ENCODE peak calls at places on chromosomes 12 and 14, in eight cellular contexts. Z, R, D, W, F, V, J and G are unnamed samples.

GRCh38 chr12:9906888-9907287 is 25.3 kb downstream of the CLEC2A start:
- DNase-seq in Z (no peak), R (no peak), D (no peak), W (no peak), F (no peak), V (no peak), J (no peak), G (no peak)

GRCh38 chr14:38755036-38755435 is 348.0 kb downstream of the SEC23A start:
- DNase-seq in Z (no peak), R (no peak), D (no peak), W (no peak), F (no peak), V (no peak), J (no peak), G (no peak)

GRCh38 chr12:944201-944600 is 5.3 kb downstream of the RAD52 start:
- DNase-seq in Z (no peak), R (no peak), D (no peak), W (no peak), F (no peak), V (peak), J (no peak), G (no peak)

GRCh38 chr14:102910442-102910841 is 12.0 kb upstream of the AMN start:
- DNase-seq in Z (no peak), R (no peak), D (no peak), W (no peak), F (no peak), V (no peak), J (no peak), G (no peak)

GRCh38 chr12:76455582-76456345 is 103.8 kb downstream of the OSBPL8 start:
- DNase-seq in Z (peak), R (peak), D (no peak), W (no peak), F (no peak), V (no peak), J (peak), G (peak)

GRCh38 chr14:39731912-39732311 is 299.7 kb upstream of the FBXO33 start:
- DNase-seq in Z (no peak), R (no peak), D (no peak), W (no peak), F (no peak), V (no peak), J (no peak), G (no peak)

GRCh38 chr12:56787498-56787897 is 24.4 kb downstream of the HSD17B6 start:
- DNase-seq in Z (no peak), R (no peak), D (no peak), W (no peak), F (no peak), V (no peak), J (no peak), G (no peak)

GRCh38 chr12:71504471-71504852 is 64.9 kb downstream of the LGR5 start:
- DNase-seq in Z (no peak), R (no peak), D (peak), W (no peak), F (no peak), V (no peak), J (no peak), G (no peak)

GRCh38 chr12:26465419-26466097 is 270.2 kb downstream of the SSPN start:
- DNase-seq in Z (no peak), R (no peak), D (no peak), W (no peak), F (no peak), V (no peak), J (no peak), G (no peak)

GRCh38 chr12:123085730-123086487 is 65.0 kb downstream of the PITPNM2 start:
- DNase-seq in Z (peak), R (peak), D (no peak), W (no peak), F (peak), V (peak), J (no peak), G (peak)

GRCh38 chr12:126069549-126070165 is 1004.4 kb downstream of the AACS start:
- DNase-seq in Z (peak), R (peak), D (no peak), W (no peak), F (no peak), V (peak), J (no peak), G (peak)

GRCh38 chr14:93977790-93978581 is 1.6 kb upstream of the ASB2 start:
- DNase-seq in Z (no peak), R (no peak), D (no peak), W (no peak), F (no peak), V (no peak), J (no peak), G (no peak)

GRCh38 chr12:49294086-49294803 is 702 bp upstream of the PRPH start:
- DNase-seq in Z (no peak), R (no peak), D (no peak), W (no peak), F (no peak), V (no peak), J (no peak), G (no peak)

GRCh38 chr12:121740847-121741246 is 28.3 kb downstream of the TMEM120B start:
- DNase-seq in Z (no peak), R (no peak), D (no peak), W (no peak), F (no peak), V (no peak), J (no peak), G (no peak)

GRCh38 chr14:72801381-72801812 is 92.5 kb downstream of the DPF3 start:
- DNase-seq in Z (peak), R (no peak), D (no peak), W (no peak), F (no peak), V (no peak), J (no peak), G (peak)

GRCh38 chr12:67358686-67359374 is 89.7 kb downstream of the CAND1 start:
- DNase-seq in Z (no peak), R (no peak), D (no peak), W (no peak), F (no peak), V (no peak), J (no peak), G (no peak)

GRCh38 chr14:65310568-65310967 is 102.0 kb upstream of the FUT8 start:
- DNase-seq in Z (no peak), R (no peak), D (no peak), W (no peak), F (no peak), V (no peak), J (no peak), G (no peak)

GRCh38 chr12:107570721-107571120 is 114.9 kb upstream of the PWP1 start:
- DNase-seq in Z (no peak), R (no peak), D (no peak), W (no peak), F (no peak), V (no peak), J (no peak), G (peak)

GRCh38 chr12:64618953-64619590 is 8.8 kb downstream of the RASSF3 start:
- DNase-seq in Z (no peak), R (peak), D (no peak), W (no peak), F (no peak), V (no peak), J (no peak), G (no peak)

GRCh38 chr14:104297721-104298401 is 159.5 kb downstream of the KIF26A start:
- DNase-seq in Z (no peak), R (no peak), D (no peak), W (no peak), F (no peak), V (no peak), J (no peak), G (no peak)

GRCh38 chr12:66203820-66204219 is 14.8 kb downstream of the IRAK3 start:
- DNase-seq in Z (no peak), R (no peak), D (no peak), W (no peak), F (no peak), V (no peak), J (no peak), G (no peak)

GRCh38 chr12:93093243-93093642 is 164.1 kb upstream of the EEA1 start:
- DNase-seq in Z (no peak), R (no peak), D (no peak), W (no peak), F (no peak), V (no peak), J (no peak), G (no peak)

GRCh38 chr12:93098077-93098476 is 169.0 kb upstream of the EEA1 start:
- DNase-seq in Z (no peak), R (peak), D (peak), W (peak), F (no peak), V (peak), J (peak), G (no peak)

GRCh38 chr12:93097417-93097816 is 168.3 kb upstream of the EEA1 start:
- DNase-seq in Z (no peak), R (no peak), D (no peak), W (no peak), F (no peak), V (no peak), J (no peak), G (no peak)

GRCh38 chr12:93092559-93092945 is 163.5 kb upstream of the EEA1 start:
- DNase-seq in Z (no peak), R (no peak), D (no peak), W (no peak), F (no peak), V (no peak), J (no peak), G (no peak)

GRCh38 chr12:93094988-93095737 is 166.1 kb upstream of the EEA1 start:
- DNase-seq in Z (no peak), R (no peak), D (no peak), W (no peak), F (no peak), V (no peak), J (peak), G (no peak)
- TF ChIP-seq POLR2A in Z (no peak), R (no peak), D (no peak), W (no peak), F (no peak), V (no peak), J (peak), G (no peak)

GRCh38 chr12:54429014-54429471 is 10.0 kb upstream of the ITGA5 start:
- DNase-seq in Z (no peak), R (no peak), D (no peak), W (no peak), F (no peak), V (no peak), J (no peak), G (no peak)

GRCh38 chr12:54425696-54426095 is 6.6 kb upstream of the ITGA5 start:
- DNase-seq in Z (no peak), R (no peak), D (no peak), W (no peak), F (no peak), V (no peak), J (no peak), G (no peak)

GRCh38 chr12:54428050-54429013 is 9.3 kb upstream of the ITGA5 start:
- DNase-seq in Z (no peak), R (no peak), D (no peak), W (no peak), F (no peak), V (no peak), J (no peak), G (peak)

GRCh38 chr12:54424232-54424631 is 5.2 kb upstream of the ITGA5 start:
- DNase-seq in Z (no peak), R (no peak), D (no peak), W (no peak), F (no peak), V (no peak), J (no peak), G (no peak)

DNA sequence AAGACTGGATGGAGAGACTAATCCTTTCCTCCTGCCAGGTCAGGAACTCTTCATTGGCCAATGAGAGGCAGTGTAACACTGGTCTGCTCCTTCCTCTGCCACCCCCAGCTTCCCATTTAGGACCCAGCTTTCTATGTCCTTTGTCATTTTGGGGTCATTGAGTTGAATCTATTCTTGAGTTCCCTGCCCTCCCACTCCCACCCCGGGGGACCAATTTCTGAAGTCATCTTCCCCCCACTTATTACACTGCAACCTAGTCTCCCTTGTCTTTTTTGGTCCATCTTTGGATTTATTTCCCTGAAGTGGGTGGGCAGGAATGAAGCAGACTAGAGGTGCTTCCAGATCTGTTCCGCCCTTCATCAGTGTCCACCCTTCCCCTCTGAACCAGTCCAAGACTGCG is 7.6 kb upstream of the ITGA5 start:
- DNase-seq in Z (no peak), R (no peak), D (no peak), W (no peak), F (no peak), V (no peak), J (no peak), G (no peak)
- TF ChIP-seq POLR2A in Z (no peak), R (no peak), D (no peak), W (no peak), F (no peak), V (no peak), J (no peak), G (no peak)

DNA sequence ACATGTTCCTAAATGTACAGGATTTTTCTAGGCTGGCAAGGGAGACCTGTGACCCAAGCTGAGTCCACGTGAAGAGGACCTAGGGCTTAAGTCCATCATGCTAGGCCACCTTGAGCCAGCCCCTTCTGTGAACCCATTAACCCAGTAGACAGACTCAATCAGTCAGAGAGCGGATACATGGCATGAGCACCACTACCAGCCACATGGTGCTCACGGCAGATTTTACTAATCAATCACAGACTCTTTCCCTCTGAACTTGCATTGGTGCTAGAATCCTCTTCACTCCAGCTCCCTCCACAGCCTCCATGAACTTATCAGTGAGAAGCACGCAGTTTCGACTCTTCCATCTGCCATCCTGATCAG is 9.0 kb downstream of the PHETA1 start:
- DNase-seq in Z (no peak), R (no peak), D (no peak), W (no peak), F (no peak), V (no peak), J (no peak), G (no peak)
- TF ChIP-seq POLR2A in Z (no peak), R (no peak), D (no peak), W (no peak), F (no peak), V (no peak), J (no peak), G (no peak)

GRCh38 chr14:21104448-21105060 is 3.7 kb downstream of the TMEM253 start:
- DNase-seq in Z (peak), R (peak), D (peak), W (peak), F (peak), V (peak), J (no peak), G (no peak)

GRCh38 chr14:21105095-21105494 is 4.2 kb downstream of the TMEM253 start:
- DNase-seq in Z (no peak), R (no peak), D (no peak), W (no peak), F (peak), V (no peak), J (no peak), G (no peak)

GRCh38 chr14:21102472-21103164 is 1.8 kb downstream of the TMEM253 start:
- DNase-seq in Z (no peak), R (no peak), D (no peak), W (no peak), F (peak), V (no peak), J (no peak), G (no peak)

GRCh38 chr14:21103165-21103709 is 2.4 kb downstream of the TMEM253 start:
- DNase-seq in Z (peak), R (no peak), D (no peak), W (no peak), F (no peak), V (no peak), J (no peak), G (peak)

DNA sequence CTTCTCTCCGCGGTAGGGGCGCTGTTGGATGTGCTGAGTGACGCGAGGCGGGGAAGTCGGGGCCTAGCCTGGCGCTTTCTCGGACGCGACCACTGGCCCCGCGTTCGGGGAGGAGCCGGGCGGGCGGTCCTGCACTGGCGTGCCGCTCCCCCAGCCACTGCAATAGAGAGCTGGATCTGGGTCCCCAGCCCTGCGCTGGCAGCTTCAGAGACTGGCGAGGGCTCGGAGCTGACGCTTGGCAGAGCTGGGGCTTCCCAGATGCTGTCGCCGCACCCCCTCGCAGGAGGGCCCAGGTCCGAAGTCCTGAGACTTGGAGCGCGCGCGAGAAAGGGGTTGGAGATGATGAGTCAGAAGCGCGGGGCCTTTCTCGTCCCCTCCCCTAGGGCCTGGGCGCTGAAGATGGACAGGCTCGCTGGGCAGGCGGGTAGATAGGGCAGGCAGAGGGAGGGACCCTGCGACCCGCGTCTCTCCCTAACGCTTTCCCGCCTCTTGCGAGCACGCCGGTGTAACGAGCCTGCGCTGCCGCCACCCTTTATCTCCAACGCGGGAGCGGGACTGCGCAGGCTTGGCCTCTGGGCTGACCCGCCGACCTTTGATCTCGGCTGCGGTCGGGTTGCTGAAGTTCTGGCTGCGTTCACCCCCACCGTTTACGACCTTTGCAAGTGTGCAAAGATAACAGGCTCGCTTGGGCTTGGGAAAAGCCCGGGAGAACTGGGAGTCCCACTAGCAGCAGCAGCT is 3.0 kb downstream of the TMEM253 start:
- DNase-seq in Z (peak), R (peak), D (peak), W (peak), F (peak), V (peak), J (peak), G (peak)
- TF ChIP-seq POLR2A in Z (peak), R (peak), D (no peak), W (peak), F (peak), V (peak), J (peak), G (peak)